ENCODE peak calls at places on chromosomes 11 and 22, in four cellular contexts. I is colonic mucosa; Q is Caco-2; U is naive thymus-derived CD4-positive, alpha-beta T cell. B is an unnamed sample.

GRCh38 chr11:13105237-13105844 is 96.2 kb downstream of the RASSF10 start:
- DNase-seq in I (peak; percentile 68), Q (no peak), U (no peak), B (no peak)

GRCh38 chr11:94400839-94401772 is at the start of gene GPR83:
- DNase-seq in I (no peak), Q (peak; percentile 65), U (no peak), B (no peak)

GRCh38 chr11:88535266-88535665 is 197.7 kb upstream of the CTSC start:
- DNase-seq in I (no peak), Q (no peak), U (no peak), B (no peak)

GRCh38 chr11:79174045-79175008 is 266.5 kb downstream of the TENM4 start:
- DNase-seq in I (no peak), Q (no peak), U (no peak), B (no peak)

GRCh38 chr11:96162816-96163499 is 180.0 kb downstream of the MAML2 start:
- DNase-seq in I (no peak), Q (no peak), U (no peak), B (no peak)

GRCh38 chr11:65649656-65650546 is 12.0 kb downstream of the SIPA1 start:
- DNase-seq in I (no peak), Q (no peak), U (no peak), B (no peak)

GRCh38 chr11:8192016-8192895 is 23.4 kb upstream of the RIC3 start:
- DNase-seq in I (peak; percentile 63), Q (peak; percentile 76), U (no peak), B (peak; percentile 58)

GRCh38 chr11:134124660-134125451 is 56.0 kb downstream of the JAM3 start:
- DNase-seq in I (no peak), Q (no peak), U (no peak), B (peak; percentile 57)

GRCh38 chr11:68008381-68009337 is 1.5 kb upstream of the ALDH3B1 start:
- DNase-seq in I (peak; percentile 87), Q (no peak), U (no peak), B (no peak)

GRCh38 chr11:93532285-93532789 is 10.9 kb downstream of the SMCO4 start:
- DNase-seq in I (no peak), Q (no peak), U (no peak), B (no peak)

GRCh38 chr11:123523539-123523938 is 93.5 kb downstream of the GRAMD1B start:
- DNase-seq in I (no peak), Q (no peak), U (no peak), B (no peak)

GRCh38 chr11:86460461-86461404 is 86.0 kb downstream of the CCDC81 start:
- DNase-seq in I (no peak), Q (no peak), U (no peak), B (no peak)

GRCh38 chr11:86459682-86460460 is 85.2 kb downstream of the CCDC81 start:
- DNase-seq in I (no peak), Q (peak; percentile 44), U (no peak), B (peak; percentile 56)

GRCh38 chr11:86459002-86459385 is 84.3 kb downstream of the CCDC81 start:
- DNase-seq in I (no peak), Q (no peak), U (no peak), B (no peak)

GRCh38 chr11:86456075-86456939 is 81.6 kb downstream of the CCDC81 start:
- DNase-seq in I (peak; percentile 89), Q (peak; percentile 93), U (peak; percentile 37), B (peak; percentile 87)

GRCh38 chr11:86458294-86459001 is 83.8 kb downstream of the CCDC81 start:
- DNase-seq in I (no peak), Q (no peak), U (no peak), B (no peak)
- H3K27me3 ChIP-seq in I (no peaks in the 10 kb centered on the region), Q (no peaks in the 10 kb centered on the region), U (no peaks in the 10 kb centered on the region), B (no peaks in the 10 kb centered on the region)

DNA sequence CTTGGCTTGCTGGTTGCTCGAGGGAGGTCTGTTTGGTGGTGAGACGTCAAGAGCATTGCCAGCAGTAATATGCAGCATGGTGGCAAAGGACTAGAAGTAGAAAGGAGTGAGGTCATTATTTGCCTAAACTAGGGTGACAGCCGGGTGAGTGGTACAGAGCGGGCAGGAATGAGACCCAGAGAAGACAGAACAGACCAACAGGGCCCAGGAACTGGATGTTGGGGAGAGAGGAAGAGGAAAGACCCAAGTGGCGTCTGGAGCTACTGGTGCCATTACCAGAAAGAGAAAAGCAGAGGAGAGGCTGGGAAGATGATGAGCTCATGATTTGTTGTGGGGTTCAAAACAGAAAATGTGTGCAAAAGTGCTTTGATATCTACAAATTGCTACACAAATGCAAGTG is 158.7 kb downstream of the ENTHD1 start:
- DNase-seq in I (no peak), Q (no peak), U (no peak), B (no peak)
- H3K27me3 ChIP-seq in I (no peaks in the 10 kb centered on the region), Q (no peaks in the 10 kb centered on the region), U (no peaks in the 10 kb centered on the region), B (no peaks in the 10 kb centered on the region)

DNA sequence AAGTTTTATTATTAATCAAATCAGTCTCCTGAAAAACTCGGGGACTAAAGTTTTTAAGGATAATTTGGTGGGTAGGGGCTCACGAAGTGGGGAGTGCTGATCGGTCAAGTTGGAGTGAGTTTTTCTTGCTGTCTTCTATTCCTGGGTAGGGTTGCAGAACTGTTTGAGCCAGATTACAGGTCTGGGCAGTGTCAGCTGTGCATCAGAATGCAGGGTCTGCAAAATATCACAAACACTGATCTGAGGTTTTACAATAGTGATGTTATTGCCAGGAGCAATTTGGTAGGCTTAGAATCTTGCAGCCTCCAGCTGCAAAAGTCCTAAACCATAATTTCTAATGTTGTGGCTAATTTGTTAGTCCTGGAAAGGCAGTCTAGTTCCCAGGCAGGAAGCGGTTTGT is 39.6 kb upstream of the CALCA start:
- DNase-seq in I (no peak), Q (no peak), U (no peak), B (no peak)
- H3K27me3 ChIP-seq in I (no peaks in the 10 kb centered on the region), Q (no peaks in the 10 kb centered on the region), U (no peaks in the 10 kb centered on the region), B (no peaks in the 10 kb centered on the region)

DNA sequence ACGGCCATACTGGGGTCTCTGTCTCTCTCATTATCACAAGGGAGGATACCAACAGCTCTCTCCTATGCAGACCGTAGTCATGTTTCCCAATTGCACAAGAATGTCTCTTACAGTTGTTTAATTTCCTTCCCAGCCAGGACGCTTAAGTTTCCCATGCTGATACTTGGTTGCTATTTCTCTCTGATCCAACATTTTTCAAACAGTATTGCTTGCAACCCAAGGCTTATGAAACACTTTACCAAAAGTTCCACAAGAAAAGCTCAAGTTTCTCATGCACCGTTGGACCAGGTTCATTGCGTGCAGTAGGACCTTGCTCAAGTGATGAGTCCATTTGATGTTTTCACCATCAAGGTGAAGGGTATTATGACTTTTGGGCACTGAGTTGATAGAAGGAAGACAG is 46.6 kb downstream of the GGTLC2 start:
- DNase-seq in I (no peak), Q (no peak), U (no peak), B (no peak)
- H3K27me3 ChIP-seq in I (no peaks in the 10 kb centered on the region), Q (no peaks in the 10 kb centered on the region), U (no peaks in the 10 kb centered on the region), B (no peaks in the 10 kb centered on the region)

GRCh38 chr22:42461511-42461910 is 29.3 kb upstream of the NFAM1 start:
- DNase-seq in I (no peak), Q (no peak), U (no peak), B (no peak)

GRCh38 chr22:42459273-42460040 is 27.3 kb upstream of the NFAM1 start:
- DNase-seq in I (peak; percentile 51), Q (peak; percentile 56), U (no peak), B (no peak)

GRCh38 chr22:42462016-42462415 is 29.8 kb upstream of the NFAM1 start:
- DNase-seq in I (no peak), Q (no peak), U (no peak), B (no peak)
- H3K27me3 ChIP-seq in I (peaks cover 5% of the 10 kb centered on the region), Q (no peaks in the 10 kb centered on the region), U (no peaks in the 10 kb centered on the region), B (no peaks in the 10 kb centered on the region)

GRCh38 chr11:115501504-115501894 is 2.7 kb downstream of the CADM1 start:
- DNase-seq in I (no peak), Q (no peak), U (no peak), B (no peak)

GRCh38 chr11:115503083-115503885 is 931 bp downstream of the CADM1 start:
- DNase-seq in I (peak; percentile 67), Q (peak; percentile 84), U (peak; percentile 8), B (peak; percentile 77)

GRCh38 chr11:115503886-115504278 is 333 bp downstream of the CADM1 start:
- DNase-seq in I (no peak), Q (no peak), U (no peak), B (no peak)

GRCh38 chr11:115501895-115502589 is 2.2 kb downstream of the CADM1 start:
- DNase-seq in I (no peak), Q (no peak), U (no peak), B (no peak)

DNA sequence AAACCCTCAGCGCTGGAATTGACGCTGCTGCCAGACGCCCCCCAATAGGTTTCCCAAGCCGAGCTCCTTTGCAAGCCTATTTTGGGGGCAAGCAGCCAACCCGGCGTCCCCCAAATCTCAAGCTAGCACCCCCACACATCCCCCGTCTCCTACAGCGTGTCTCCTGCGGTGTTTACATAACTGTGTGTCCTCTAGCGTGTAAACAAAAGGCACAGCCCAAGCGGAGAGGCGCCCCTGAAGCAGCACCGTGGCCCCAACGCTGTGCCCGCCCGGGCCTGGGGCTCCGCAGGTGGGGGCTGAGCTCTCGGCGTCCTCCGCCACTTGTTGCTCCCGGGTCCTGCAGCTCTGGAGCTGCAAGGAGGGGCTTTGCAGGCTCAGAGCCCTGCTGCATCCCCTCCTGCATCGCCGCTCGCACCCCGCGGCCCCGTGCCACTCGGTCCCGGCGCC is 1.6 kb downstream of the CADM1 start:
- DNase-seq in I (no peak), Q (no peak), U (no peak), B (no peak)
- H3K27me3 ChIP-seq in I (peaks cover 30% of the 10 kb centered on the region), Q (no peaks in the 10 kb centered on the region), U (peaks cover 3% of the 10 kb centered on the region), B (no peaks in the 10 kb centered on the region)

GRCh38 chr11:62545437-62546243 is 966 bp downstream of the AHNAK start:
- DNase-seq in I (peak; percentile 98), Q (peak; percentile 93), U (peak; percentile 47), B (peak; percentile 92)
- H3K27me3 ChIP-seq in I (no peaks in the 10 kb centered on the region), Q (no peaks in the 10 kb centered on the region), U (no peaks in the 10 kb centered on the region), B (no peaks in the 10 kb centered on the region)

DNA sequence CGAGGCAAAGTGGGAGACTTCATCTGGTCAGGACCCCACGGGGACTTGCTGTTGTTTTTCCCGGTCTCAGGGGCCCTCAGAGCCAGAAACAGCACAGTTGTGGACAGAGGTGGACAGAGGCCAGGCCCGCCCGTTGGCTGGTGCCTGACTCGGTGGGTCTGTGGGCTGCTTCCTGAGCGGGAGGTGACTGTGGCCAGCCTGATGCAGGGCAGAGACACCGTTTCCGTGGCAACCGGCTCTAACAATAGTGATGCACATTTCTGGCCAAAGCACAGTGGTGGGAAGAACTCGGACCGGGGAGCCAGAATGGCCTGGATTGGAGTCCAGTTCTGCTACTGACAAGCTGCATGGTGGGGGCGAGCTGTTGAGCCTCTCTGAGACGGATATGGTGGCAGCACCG is 58.7 kb upstream of the ATXN10 start:
- DNase-seq in I (no peak), Q (no peak), U (no peak), B (no peak)
- H3K27me3 ChIP-seq in I (no peaks in the 10 kb centered on the region), Q (no peaks in the 10 kb centered on the region), U (no peaks in the 10 kb centered on the region), B (no peaks in the 10 kb centered on the region)

GRCh38 chr11:70498171-70498571 is 99.8 kb downstream of the CTTN start:
- DNase-seq in I (no peak), Q (no peak), U (no peak), B (no peak)
- H3K27me3 ChIP-seq in I (no peaks in the 10 kb centered on the region), Q (no peaks in the 10 kb centered on the region), U (no peaks in the 10 kb centered on the region), B (no peaks in the 10 kb centered on the region)

GRCh38 chr22:32652609-32653008 is 148.9 kb upstream of the TIMP3 start:
- DNase-seq in I (no peak), Q (no peak), U (no peak), B (no peak)
- H3K27me3 ChIP-seq in I (no peaks in the 10 kb centered on the region), Q (no peaks in the 10 kb centered on the region), U (no peaks in the 10 kb centered on the region), B (no peaks in the 10 kb centered on the region)